ENCODE peak calls at places on chromosomes 1 and 21, in five cellular contexts. J is neural progenitor cell, Z is A549, T is K562, M is ovary. Q is an unnamed sample. For H3K4me1, the result is how much of the 10 kb centered on the place peaks cover.

GRCh38 chr1:208135354-208135753 is 108.8 kb downstream of the PLXNA2 start:
- DNase-seq in J (no peak), Z (no peak), T (no peak), M (no peak), Q (no peak)

GRCh38 chr1:15110867-15111230 is 42.7 kb upstream of the TMEM51 start:
- DNase-seq in J (no peak), Z (no peak), T (no peak), M (no peak), Q (no peak)

GRCh38 chr1:204520834-204521709 is 4.9 kb downstream of the MDM4 start:
- DNase-seq in J (no peak), Z (no peak), T (peak), M (no peak), Q (no peak)

GRCh38 chr1:53462213-53462612 is 3.0 kb downstream of the DMRTB1 start:
- DNase-seq in J (no peak), Z (no peak), T (no peak), M (no peak), Q (no peak)

GRCh38 chr1:31306278-31306677 is 9.4 kb downstream of the ZCCHC17 start:
- DNase-seq in J (no peak), Z (peak), T (no peak), M (no peak), Q (no peak)

GRCh38 chr1:170316270-170316669 is 170.5 kb downstream of the NTMT2 start:
- DNase-seq in J (no peak), Z (no peak), T (no peak), M (no peak), Q (no peak)

GRCh38 chr1:89810302-89810701 is 10.5 kb upstream of the LRRC8D start:
- DNase-seq in J (no peak), Z (no peak), T (no peak), M (no peak), Q (no peak)

GRCh38 chr1:158003409-158003805 is 10.0 kb downstream of the KIRREL1 start:
- DNase-seq in J (no peak), Z (no peak), T (no peak), M (no peak), Q (no peak)

GRCh38 chr1:193747579-193747978 is 561.2 kb upstream of the B3GALT2 start:
- DNase-seq in J (no peak), Z (no peak), T (no peak), M (no peak), Q (no peak)

GRCh38 chr1:78650114-78650513 is 483 bp downstream of the IFI44 start:
- DNase-seq in J (no peak), Z (no peak), T (no peak), M (no peak), Q (no peak)

GRCh38 chr1:157168015-157168414 is 29.8 kb upstream of the ETV3 start:
- DNase-seq in J (no peak), Z (no peak), T (no peak), M (no peak), Q (no peak)

GRCh38 chr21:41684381-41685245 is 82.2 kb downstream of the RIPK4 start:
- DNase-seq in J (no peak), Z (peak), T (no peak), M (peak), Q (no peak)

DNA sequence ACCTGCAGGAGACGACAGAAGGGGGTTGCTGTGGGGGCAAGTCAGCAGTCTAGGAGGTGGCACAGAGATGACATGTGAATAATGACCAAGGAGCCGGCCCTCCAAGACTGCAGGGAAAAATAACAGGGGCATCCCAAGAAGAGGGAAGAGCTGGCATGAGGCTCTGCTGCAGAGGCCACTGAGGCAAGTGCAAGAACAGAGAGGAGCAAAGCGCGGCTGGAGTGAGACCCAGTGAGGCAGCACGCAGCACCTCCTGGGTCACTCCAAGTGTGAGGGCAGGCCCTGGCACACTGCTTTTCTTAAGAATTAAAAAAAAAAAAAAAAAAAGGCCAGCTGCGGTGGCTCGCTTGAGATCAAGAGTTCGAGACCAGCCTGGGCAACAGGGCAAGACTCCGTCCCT is 80.1 kb downstream of the SLC66A1 start:
- DNase-seq in J (no peak), Z (no peak), T (no peak), M (no peak), Q (no peak)
- H3K4me1 ChIP-seq in J (under half), Z (under half), T (under half), M (under half), Q (under half)

GRCh38 chr1:100892554-100892953 is 2.1 kb downstream of the EXTL2 start:
- DNase-seq in J (no peak), Z (no peak), T (no peak), M (no peak), Q (no peak)

GRCh38 chr1:100896481-100896982 is 642 bp downstream of the SLC30A7 start:
- DNase-seq in J (peak), Z (peak), T (peak), M (no peak), Q (peak)

GRCh38 chr1:100895540-100896480 is at the start of gene SLC30A7:
- DNase-seq in J (peak), Z (peak), T (peak), M (peak), Q (peak)

GRCh38 chr1:100893718-100894117 is 924 bp downstream of the EXTL2 start:
- DNase-seq in J (no peak), Z (no peak), T (no peak), M (no peak), Q (no peak)

GRCh38 chr1:100894622-100895539 is at the start of gene EXTL2:
- DNase-seq in J (peak), Z (peak), T (peak), M (peak), Q (peak)
- TF ChIP-seq CTCF in J (no peak), Z (no peak), T (no peak), M (no peak), Q (no peak)

GRCh38 chr1:51516639-51517158 is 2.4 kb downstream of the EPS15 start:
- DNase-seq in J (no peak), Z (no peak), T (peak), M (no peak), Q (no peak)
- H3K4me3 ChIP-seq in J (no peak), Z (no peak), T (peak), M (peak), Q (no peak)

DNA sequence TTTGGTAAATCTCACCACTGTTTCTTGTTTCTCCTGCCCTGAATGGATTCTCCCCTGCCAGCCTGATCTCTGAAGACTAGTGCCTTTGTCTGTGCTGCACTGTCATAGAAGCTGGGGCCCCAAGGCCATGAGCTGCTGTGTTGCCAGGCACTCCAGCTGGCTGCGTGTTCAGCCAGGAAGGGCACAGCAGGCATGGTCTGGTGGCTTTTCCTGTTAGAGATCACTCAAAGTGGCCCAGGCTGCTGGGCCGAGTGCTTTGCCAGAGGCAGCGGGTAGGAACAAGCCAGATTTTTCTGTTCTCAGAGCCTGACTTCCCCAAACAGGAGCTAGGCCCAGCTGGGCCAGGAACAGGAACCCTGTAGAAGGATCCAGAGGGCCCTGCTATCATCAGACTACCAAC is 5.2 kb downstream of the ADPRS start:
- DNase-seq in J (no peak), Z (no peak), T (no peak), M (no peak), Q (peak)
- H3K4me1 ChIP-seq in J (under half), Z (under half), T (under half), M (under half), Q (under half)

GRCh38 chr1:147213271-147213670 is 11.9 kb downstream of the FMO5 start:
- DNase-seq in J (no peak), Z (no peak), T (no peak), M (no peak), Q (no peak)

GRCh38 chr1:147217142-147217541 is 8.0 kb downstream of the FMO5 start:
- DNase-seq in J (no peak), Z (no peak), T (no peak), M (no peak), Q (no peak)

GRCh38 chr1:147211577-147211976 is 13.6 kb downstream of the FMO5 start:
- DNase-seq in J (no peak), Z (no peak), T (no peak), M (no peak), Q (no peak)

GRCh38 chr1:147214842-147215539 is 10.1 kb downstream of the FMO5 start:
- DNase-seq in J (no peak), Z (no peak), T (no peak), M (no peak), Q (no peak)

GRCh38 chr1:147215540-147215916 is 9.6 kb downstream of the FMO5 start:
- DNase-seq in J (no peak), Z (no peak), T (no peak), M (no peak), Q (no peak)
- TF ChIP-seq CTCF in J (no peak), Z (no peak), T (no peak), M (no peak), Q (no peak)

Q was measured in BE2C.